ENCODE peak calls at places on chromosomes 6 and 20, in seven cellular contexts. P is stimulated activated CD4-positive, alpha-beta T cell treated with anti-CD3 and anti-CD28 coated beads, TNF-alpha, amount 100 ng/mL, for 4 hours; E is hepatocyte; H is non-pigmented ciliary epithelial cell; U is EL; D is COR-L47; R is fibroblast of lung. X is an unnamed sample.
A peak's percentile ranks its signal among the peaks of the same experiment; 100 is the strongest.

GRCh38 chr20:13041574-13042457 is 33.0 kb downstream of the SPTLC3 start:
- DNase-seq in P (no peak), U (no peak), E (no peak), H (no peak), D (no peak), R (peak; percentile 67), X (no peak)

GRCh38 chr6:46090115-46091079 is 39.4 kb upstream of the ENPP4 start:
- DNase-seq in P (no peak), H (peak; percentile 14), E (peak; percentile 81), D (peak; percentile 45), R (peak; percentile 58), U (peak; percentile 44), X (no peak)

GRCh38 chr6:66851930-66852329 is 1144.9 kb upstream of the EYS start:
- DNase-seq in H (no peak), U (no peak), E (no peak), D (no peak), P (no peak), R (peak; percentile 56), X (no peak)

GRCh38 chr20:61913423-61914225 is 152.1 kb downstream of the TAF4 start:
- DNase-seq in U (no peak), R (no peak), P (no peak), H (no peak), E (no peak), D (peak; percentile 89), X (no peak)

GRCh38 chr6:14848019-14848418 is 397.9 kb upstream of the JARID2 start:
- DNase-seq in P (no peak), H (no peak), R (peak; percentile 61), U (no peak), D (no peak), E (no peak), X (no peak)

GRCh38 chr6:56637640-56638039 is 5.0 kb downstream of the DST start:
- DNase-seq in P (no peak), E (peak; percentile 70), U (peak; percentile 78), D (peak; percentile 45), H (peak; percentile 35), R (peak; percentile 87), X (no peak)

GRCh38 chr6:158867381-158868121 is 48.4 kb upstream of the EZR start:
- DNase-seq in P (no peak), R (no peak), U (no peak), H (no peak), D (no peak), E (peak; percentile 21), X (no peak)

GRCh38 chr6:36025932-36026327 is 1.5 kb upstream of the SLC26A8 start:
- DNase-seq in P (no peak), D (no peak), H (no peak), R (peak; percentile 22), U (peak; percentile 78), E (no peak), X (no peak)

GRCh38 chr6:40986871-40987270 is 52.1 kb downstream of the UNC5CL start:
- DNase-seq in E (no peak), R (no peak), U (no peak), P (no peak), D (no peak), H (no peak), X (no peak)

GRCh38 chr6:44234101-44235090 is 11.0 kb downstream of the SLC29A1 start:
- DNase-seq in E (peak; percentile 84), H (no peak), D (peak; percentile 14), R (peak; percentile 75), U (peak; percentile 82), P (no peak), X (peak; percentile 62)

GRCh38 chr20:63309261-63310071 is 16.5 kb downstream of the COL20A1 start:
- DNase-seq in D (peak; percentile 44), H (no peak), R (peak; percentile 31), U (peak; percentile 39), P (no peak), E (peak; percentile 74), X (peak; percentile 83)

GRCh38 chr20:13995841-13996240 is 525 bp downstream of the MACROD2 start:
- DNase-seq in H (no peak), E (peak; percentile 78), U (peak; percentile 4), P (no peak), R (no peak), D (peak; percentile 52), X (peak; percentile 75)

GRCh38 chr6:159595173-159595572 is 97.9 kb downstream of the SOD2 start:
- DNase-seq in P (no peak), D (no peak), U (peak; percentile 76), E (no peak), R (peak; percentile 63), H (no peak), X (no peak)

GRCh38 chr20:16947346-16947943 is 199.3 kb downstream of the OTOR start:
- DNase-seq in P (no peak), R (no peak), U (no peak), H (no peak), E (no peak), D (no peak), X (no peak)

GRCh38 chr6:122459240-122459639 is 12.4 kb downstream of the SERINC1 start:
- DNase-seq in D (no peak), P (no peak), E (no peak), U (no peak), R (no peak), H (no peak), X (no peak)

GRCh38 chr6:44701637-44702101 is 314.2 kb downstream of the CDC5L start:
- DNase-seq in H (no peak), D (no peak), E (no peak), R (no peak), U (peak; percentile 65), P (no peak), X (peak; percentile 19)

GRCh38 chr6:113347420-113347819 is 509.7 kb upstream of the MARCKS start:
- DNase-seq in R (peak; percentile 24), H (no peak), E (no peak), D (no peak), U (peak; percentile 75), P (no peak), X (no peak)

GRCh38 chr6:134447883-134448387 is 130.0 kb upstream of the SGK1 start:
- DNase-seq in U (peak; percentile 94), R (peak; percentile 97), H (peak; percentile 78), D (no peak), E (no peak), P (no peak), X (no peak)

GRCh38 chr6:154984146-154984545 is 11.0 kb upstream of the TIAM2 start:
- DNase-seq in P (no peak), U (peak; percentile 19), E (no peak), D (no peak), R (peak; percentile 38), H (no peak), X (no peak)

GRCh38 chr6:15341311-15341710 is 95.4 kb downstream of the JARID2 start:
- DNase-seq in P (no peak), H (no peak), U (peak; percentile 63), E (no peak), D (no peak), R (no peak), X (no peak)

GRCh38 chr20:35837577-35838195 is 65.9 kb downstream of the PHF20 start:
- DNase-seq in U (no peak), P (no peak), H (no peak), R (peak; percentile 56), D (no peak), E (no peak), X (no peak)

GRCh38 chr6:160248538-160248937 is 10.1 kb downstream of the SLC22A2 start:
- DNase-seq in P (no peak), E (no peak), R (no peak), H (no peak), D (no peak), U (peak; percentile 42), X (no peak)

GRCh38 chr6:41092421-41093140 is 19.8 kb downstream of the NFYA start:
- DNase-seq in U (peak; percentile 20), P (no peak), D (peak; percentile 10), E (no peak), R (peak; percentile 43), H (no peak), X (no peak)

GRCh38 chr6:158647501-158647900 is 2.4 kb upstream of the SYTL3 start:
- DNase-seq in U (peak; percentile 49), H (no peak), E (no peak), D (no peak), P (no peak), R (no peak), X (no peak)

GRCh38 chr20:61387204-61387958 is 135.3 kb downstream of the CDH4 start:
- DNase-seq in D (no peak), P (no peak), E (peak; percentile 70), H (no peak), R (peak; percentile 51), U (peak; percentile 33), X (no peak)

GRCh38 chr6:36979343-36979742 is 6.7 kb downstream of the MTCH1 start:
- DNase-seq in E (peak; percentile 68), P (no peak), H (no peak), D (peak; percentile 51), U (peak; percentile 30), R (peak; percentile 58), X (no peak)

GRCh38 chr6:88547768-88548167 is 381.6 kb upstream of the CNR1 start:
- DNase-seq in R (no peak), E (no peak), H (no peak), U (no peak), D (no peak), P (no peak), X (no peak)

GRCh38 chr6:30913721-30914075 is 340 bp upstream of the VARS2 start:
- DNase-seq in H (no peak), P (no peak), D (no peak), U (no peak), R (no peak), E (no peak), X (no peak)

GRCh38 chr20:48738399-48739304 is 89.1 kb downstream of the PREX1 start:
- DNase-seq in P (peak; percentile 23), D (no peak), U (no peak), E (peak; percentile 21), H (no peak), R (no peak), X (no peak)

GRCh38 chr6:144327081-144327480 is 41.9 kb downstream of the UTRN start:
- DNase-seq in E (no peak), H (no peak), P (no peak), R (no peak), D (no peak), U (no peak), X (no peak)

GRCh38 chr6:22298393-22299010 is 1.7 kb upstream of the PRL start:
- DNase-seq in P (no peak), U (peak; percentile 12), E (no peak), H (no peak), D (no peak), R (no peak), X (no peak)

GRCh38 chr6:33759887-33760629 is 13.4 kb upstream of the IP6K3 start:
- DNase-seq in U (no peak), R (no peak), P (no peak), H (no peak), D (no peak), E (no peak), X (no peak)